ENCODE peak calls at places on chromosome 14, in eight cellular contexts. One of them, this sample, is unnamed.

GRCh38 chr14:88323520-88324199 is 591 bp upstream of the KCNK10 start:
- DNase-seq in body of pancreas: peak
- DNase-seq in lower leg skin: no peak
- DNase-seq in GM12865: peak
- DNase-seq in IMR-90: peak
- DNase-seq in left ventricle myocardium inferior: no peak
- DNase-seq in gastrocnemius medialis: no peak
- DNase-seq in CD4-positive, alpha-beta T cell: no peak
- DNase-seq in this sample: no peak

GRCh38 chr14:69694730-69695663 is 71.9 kb upstream of the SRSF5 start:
- DNase-seq in IMR-90: peak
- DNase-seq in lower leg skin: peak
- DNase-seq in gastrocnemius medialis: no peak
- DNase-seq in left ventricle myocardium inferior: no peak
- DNase-seq in CD4-positive, alpha-beta T cell: no peak
- DNase-seq in body of pancreas: no peak
- DNase-seq in GM12865: peak
- DNase-seq in this sample: peak

GRCh38 chr14:92486881-92487280 is 26.7 kb upstream of the RIN3 start:
- DNase-seq in gastrocnemius medialis: no peak
- DNase-seq in left ventricle myocardium inferior: no peak
- DNase-seq in GM12865: no peak
- DNase-seq in lower leg skin: no peak
- DNase-seq in CD4-positive, alpha-beta T cell: no peak
- DNase-seq in body of pancreas: no peak
- DNase-seq in IMR-90: peak
- DNase-seq in this sample: no peak

GRCh38 chr14:32661216-32661615 is 277.5 kb upstream of the NPAS3 start:
- DNase-seq in left ventricle myocardium inferior: no peak
- DNase-seq in body of pancreas: no peak
- DNase-seq in GM12865: no peak
- DNase-seq in gastrocnemius medialis: no peak
- DNase-seq in lower leg skin: no peak
- DNase-seq in IMR-90: no peak
- DNase-seq in CD4-positive, alpha-beta T cell: no peak
- DNase-seq in this sample: no peak

GRCh38 chr14:82720431-82720830 is 1186.8 kb upstream of the SEL1L start:
- DNase-seq in left ventricle myocardium inferior: no peak
- DNase-seq in gastrocnemius medialis: no peak
- DNase-seq in lower leg skin: no peak
- DNase-seq in body of pancreas: no peak
- DNase-seq in IMR-90: no peak
- DNase-seq in CD4-positive, alpha-beta T cell: no peak
- DNase-seq in GM12865: no peak
- DNase-seq in this sample: no peak

GRCh38 chr14:102659797-102660196 is 67.3 kb downstream of the RCOR1 start:
- DNase-seq in GM12865: no peak
- DNase-seq in CD4-positive, alpha-beta T cell: no peak
- DNase-seq in gastrocnemius medialis: no peak
- DNase-seq in lower leg skin: no peak
- DNase-seq in body of pancreas: no peak
- DNase-seq in IMR-90: peak
- DNase-seq in left ventricle myocardium inferior: no peak
- DNase-seq in this sample: peak

GRCh38 chr14:65170768-65171251 is 68.5 kb upstream of the MAX start:
- DNase-seq in lower leg skin: no peak
- DNase-seq in gastrocnemius medialis: no peak
- DNase-seq in IMR-90: peak
- DNase-seq in left ventricle myocardium inferior: no peak
- DNase-seq in body of pancreas: peak
- DNase-seq in GM12865: peak
- DNase-seq in CD4-positive, alpha-beta T cell: peak
- DNase-seq in this sample: peak

GRCh38 chr14:95480109-95480886 is 36.2 kb downstream of the SYNE3 start:
- DNase-seq in GM12865: peak
- DNase-seq in left ventricle myocardium inferior: peak
- DNase-seq in gastrocnemius medialis: peak
- DNase-seq in CD4-positive, alpha-beta T cell: peak
- DNase-seq in lower leg skin: peak
- DNase-seq in IMR-90: peak
- DNase-seq in body of pancreas: peak
- DNase-seq in this sample: peak

GRCh38 chr14:61841145-61841544 is 78.9 kb downstream of the SNAPC1 start:
- DNase-seq in IMR-90: no peak
- DNase-seq in body of pancreas: no peak
- DNase-seq in GM12865: no peak
- DNase-seq in lower leg skin: no peak
- DNase-seq in CD4-positive, alpha-beta T cell: no peak
- DNase-seq in gastrocnemius medialis: no peak
- DNase-seq in left ventricle myocardium inferior: no peak
- DNase-seq in this sample: peak

GRCh38 chr14:104350463-104351185 is 212.2 kb downstream of the KIF26A start:
- DNase-seq in left ventricle myocardium inferior: no peak
- DNase-seq in IMR-90: no peak
- DNase-seq in GM12865: no peak
- DNase-seq in gastrocnemius medialis: peak
- DNase-seq in CD4-positive, alpha-beta T cell: no peak
- DNase-seq in lower leg skin: peak
- DNase-seq in body of pancreas: no peak
- DNase-seq in this sample: no peak

GRCh38 chr14:100557658-100558057 is 29.6 kb downstream of the BEGAIN start:
- DNase-seq in body of pancreas: no peak
- DNase-seq in left ventricle myocardium inferior: no peak
- DNase-seq in IMR-90: peak
- DNase-seq in GM12865: no peak
- DNase-seq in lower leg skin: no peak
- DNase-seq in CD4-positive, alpha-beta T cell: no peak
- DNase-seq in gastrocnemius medialis: no peak
- DNase-seq in this sample: no peak

GRCh38 chr14:104326848-104327247 is 188.5 kb downstream of the KIF26A start:
- DNase-seq in left ventricle myocardium inferior: no peak
- DNase-seq in lower leg skin: no peak
- DNase-seq in CD4-positive, alpha-beta T cell: no peak
- DNase-seq in gastrocnemius medialis: no peak
- DNase-seq in body of pancreas: no peak
- DNase-seq in IMR-90: no peak
- DNase-seq in GM12865: no peak
- DNase-seq in this sample: no peak

GRCh38 chr14:36818794-36819384 is 157.2 kb downstream of the PAX9 start:
- DNase-seq in left ventricle myocardium inferior: no peak
- DNase-seq in IMR-90: no peak
- DNase-seq in lower leg skin: no peak
- DNase-seq in gastrocnemius medialis: no peak
- DNase-seq in GM12865: no peak
- DNase-seq in CD4-positive, alpha-beta T cell: no peak
- DNase-seq in body of pancreas: no peak
- DNase-seq in this sample: peak

GRCh38 chr14:78005325-78005724 is 164.8 kb upstream of the NRXN3 start:
- DNase-seq in left ventricle myocardium inferior: no peak
- DNase-seq in lower leg skin: no peak
- DNase-seq in IMR-90: no peak
- DNase-seq in gastrocnemius medialis: no peak
- DNase-seq in CD4-positive, alpha-beta T cell: no peak
- DNase-seq in GM12865: peak
- DNase-seq in body of pancreas: no peak
- DNase-seq in this sample: peak

GRCh38 chr14:25048170-25049126 is 1.5 kb downstream of the STXBP6 start:
- DNase-seq in left ventricle myocardium inferior: peak
- DNase-seq in CD4-positive, alpha-beta T cell: no peak
- DNase-seq in IMR-90: peak
- DNase-seq in gastrocnemius medialis: peak
- DNase-seq in lower leg skin: peak
- DNase-seq in body of pancreas: peak
- DNase-seq in GM12865: no peak
- DNase-seq in this sample: peak

GRCh38 chr14:101731187-101732080 is 30.1 kb upstream of the PPP2R5C start:
- DNase-seq in CD4-positive, alpha-beta T cell: peak
- DNase-seq in IMR-90: peak
- DNase-seq in gastrocnemius medialis: peak
- DNase-seq in body of pancreas: peak
- DNase-seq in left ventricle myocardium inferior: no peak
- DNase-seq in GM12865: peak
- DNase-seq in lower leg skin: peak
- DNase-seq in this sample: peak

GRCh38 chr14:92659765-92660561 is 88.5 kb downstream of the LGMN start:
- DNase-seq in IMR-90: no peak
- DNase-seq in gastrocnemius medialis: peak
- DNase-seq in lower leg skin: no peak
- DNase-seq in CD4-positive, alpha-beta T cell: no peak
- DNase-seq in body of pancreas: peak
- DNase-seq in left ventricle myocardium inferior: peak
- DNase-seq in GM12865: peak
- DNase-seq in this sample: peak

GRCh38 chr14:50047274-50047676 is 69.1 kb downstream of the VCPKMT start:
- DNase-seq in gastrocnemius medialis: no peak
- DNase-seq in body of pancreas: peak
- DNase-seq in IMR-90: no peak
- DNase-seq in GM12865: peak
- DNase-seq in left ventricle myocardium inferior: no peak
- DNase-seq in CD4-positive, alpha-beta T cell: no peak
- DNase-seq in lower leg skin: no peak
- DNase-seq in this sample: peak

GRCh38 chr14:74670726-74671125 is 42.2 kb downstream of the AREL1 start:
- DNase-seq in IMR-90: peak
- DNase-seq in left ventricle myocardium inferior: no peak
- DNase-seq in body of pancreas: no peak
- DNase-seq in CD4-positive, alpha-beta T cell: no peak
- DNase-seq in lower leg skin: no peak
- DNase-seq in GM12865: no peak
- DNase-seq in gastrocnemius medialis: no peak
- DNase-seq in this sample: peak

GRCh38 chr14:88384653-88385205 is 728 bp upstream of the SPATA7 start:
- DNase-seq in CD4-positive, alpha-beta T cell: no peak
- DNase-seq in GM12865: no peak
- DNase-seq in left ventricle myocardium inferior: no peak
- DNase-seq in IMR-90: no peak
- DNase-seq in body of pancreas: no peak
- DNase-seq in lower leg skin: no peak
- DNase-seq in gastrocnemius medialis: peak
- DNase-seq in this sample: peak

GRCh38 chr14:39491134-39491541 is 58.9 kb upstream of the FBXO33 start:
- DNase-seq in gastrocnemius medialis: no peak
- DNase-seq in IMR-90: peak
- DNase-seq in left ventricle myocardium inferior: no peak
- DNase-seq in lower leg skin: no peak
- DNase-seq in CD4-positive, alpha-beta T cell: no peak
- DNase-seq in body of pancreas: no peak
- DNase-seq in GM12865: peak
- DNase-seq in this sample: peak
- TF ChIP-seq CTCF in gastrocnemius medialis: peak
- TF ChIP-seq CTCF in IMR-90: peak
- TF ChIP-seq CTCF in left ventricle myocardium inferior: peak
- TF ChIP-seq CTCF in lower leg skin: no peak
- TF ChIP-seq CTCF in CD4-positive, alpha-beta T cell: peak
- TF ChIP-seq CTCF in body of pancreas: peak
- TF ChIP-seq CTCF in GM12865: peak
- TF ChIP-seq CTCF in this sample: no peak

GRCh38 chr14:106562451-106562850 is 1036.1 kb downstream of the TMEM121 start:
- DNase-seq in IMR-90: no peak
- DNase-seq in GM12865: no peak
- DNase-seq in gastrocnemius medialis: no peak
- DNase-seq in CD4-positive, alpha-beta T cell: no peak
- DNase-seq in left ventricle myocardium inferior: no peak
- DNase-seq in body of pancreas: no peak
- DNase-seq in lower leg skin: no peak
- DNase-seq in this sample: no peak

GRCh38 chr14:106551265-106551664 is 1024.9 kb downstream of the TMEM121 start:
- DNase-seq in IMR-90: no peak
- DNase-seq in body of pancreas: no peak
- DNase-seq in lower leg skin: no peak
- DNase-seq in left ventricle myocardium inferior: no peak
- DNase-seq in gastrocnemius medialis: no peak
- DNase-seq in CD4-positive, alpha-beta T cell: no peak
- DNase-seq in GM12865: no peak
- DNase-seq in this sample: no peak

DNA sequence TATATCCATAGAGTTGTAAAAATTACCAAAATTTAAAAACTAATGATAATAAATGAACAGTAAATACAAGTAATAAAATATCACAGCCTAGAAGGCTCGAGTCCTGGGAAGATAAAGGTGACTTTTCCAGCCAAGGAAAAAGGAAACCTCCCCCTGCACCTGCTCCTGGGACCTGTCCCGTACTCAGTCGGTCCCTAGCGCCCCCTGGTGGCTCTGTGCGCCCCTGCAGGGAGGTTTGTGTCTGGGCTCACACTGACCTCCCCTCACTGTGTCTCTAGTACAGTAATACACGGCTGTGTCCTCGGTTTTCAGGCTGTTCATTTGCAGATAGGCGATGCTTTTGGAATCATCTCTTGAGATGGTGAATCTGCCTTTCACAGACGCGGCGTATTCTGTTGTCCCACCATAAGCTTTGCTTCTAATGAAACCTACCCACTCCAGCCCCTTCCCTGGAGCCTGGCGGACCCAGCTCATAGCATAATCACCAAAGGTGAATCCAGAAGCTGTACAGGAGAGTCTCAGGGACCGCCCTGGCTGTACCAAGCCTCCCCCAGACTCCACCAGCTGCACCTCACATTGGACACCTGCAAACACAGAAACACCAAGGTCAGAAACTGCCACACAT is 1030.4 kb downstream of the TMEM121 start:
- DNase-seq in gastrocnemius medialis: no peak
- DNase-seq in left ventricle myocardium inferior: no peak
- DNase-seq in lower leg skin: peak
- DNase-seq in body of pancreas: peak
- DNase-seq in IMR-90: no peak
- DNase-seq in CD4-positive, alpha-beta T cell: peak
- DNase-seq in GM12865: peak
- DNase-seq in this sample: no peak
- TF ChIP-seq CTCF in gastrocnemius medialis: no peak
- TF ChIP-seq CTCF in left ventricle myocardium inferior: peak
- TF ChIP-seq CTCF in lower leg skin: no peak
- TF ChIP-seq CTCF in body of pancreas: peak
- TF ChIP-seq CTCF in IMR-90: no peak
- TF ChIP-seq CTCF in CD4-positive, alpha-beta T cell: peak
- TF ChIP-seq CTCF in GM12865: peak
- TF ChIP-seq CTCF in this sample: peak

DNA sequence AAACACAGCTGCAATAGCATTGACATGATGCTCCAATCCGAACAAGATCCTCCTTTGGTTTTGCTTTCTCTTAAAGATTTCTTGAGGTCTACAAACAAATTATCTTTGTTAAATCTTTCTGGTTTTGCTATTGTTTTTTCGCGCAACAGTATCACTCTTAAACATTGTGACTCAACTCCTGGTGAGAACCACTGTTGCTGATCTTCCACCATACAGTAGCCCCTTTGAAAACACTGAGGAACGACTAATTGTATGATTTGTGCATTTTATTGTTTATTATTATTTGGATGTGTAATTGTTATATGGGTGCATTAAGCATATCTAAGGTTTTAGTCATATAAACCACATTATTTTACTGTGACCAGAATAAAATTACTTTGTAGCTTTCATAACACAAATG is 282.8 kb downstream of the EGLN3 start:
- DNase-seq in lower leg skin: no peak
- DNase-seq in gastrocnemius medialis: no peak
- DNase-seq in GM12865: no peak
- DNase-seq in body of pancreas: no peak
- DNase-seq in left ventricle myocardium inferior: no peak
- DNase-seq in IMR-90: peak
- DNase-seq in CD4-positive, alpha-beta T cell: no peak
- DNase-seq in this sample: no peak
- TF ChIP-seq CTCF in lower leg skin: no peak
- TF ChIP-seq CTCF in gastrocnemius medialis: no peak
- TF ChIP-seq CTCF in GM12865: no peak
- TF ChIP-seq CTCF in body of pancreas: no peak
- TF ChIP-seq CTCF in left ventricle myocardium inferior: no peak
- TF ChIP-seq CTCF in IMR-90: no peak
- TF ChIP-seq CTCF in CD4-positive, alpha-beta T cell: no peak
- TF ChIP-seq CTCF in this sample: no peak

GRCh38 chr14:23345987-23346692 is 6.5 kb downstream of the SLC22A17 start:
- DNase-seq in CD4-positive, alpha-beta T cell: no peak
- DNase-seq in gastrocnemius medialis: no peak
- DNase-seq in IMR-90: no peak
- DNase-seq in left ventricle myocardium inferior: no peak
- DNase-seq in lower leg skin: no peak
- DNase-seq in GM12865: no peak
- DNase-seq in body of pancreas: no peak
- DNase-seq in this sample: no peak
- TF ChIP-seq CTCF in CD4-positive, alpha-beta T cell: no peak
- TF ChIP-seq CTCF in gastrocnemius medialis: no peak
- TF ChIP-seq CTCF in IMR-90: no peak
- TF ChIP-seq CTCF in left ventricle myocardium inferior: peak
- TF ChIP-seq CTCF in lower leg skin: no peak
- TF ChIP-seq CTCF in GM12865: peak
- TF ChIP-seq CTCF in body of pancreas: no peak
- TF ChIP-seq CTCF in this sample: no peak

This sample was measured in cardiac fibroblast.